ENCODE peak calls at places on chromosomes 1 and 21, in ten cellular contexts. P is neuronal stem cell; R is astrocyte of the cerebellum; L is Daoy; E is fibroblast of the conjunctiva; X is globus pallidus; O is CD8-positive, alpha-beta T cell; Z is GM04503; D is GM23338; K is pons. F is an unnamed sample.

GRCh38 chr1:21295545-21295944 is 5.3 kb upstream of the ECE1 start:
- DNase-seq in P (no peak), R (no peak), L (no peak), E (no peak), X (no peak), O (no peak), Z (no peak), D (no peak), K (no peak), F (no peak)

GRCh38 chr1:210942513-210942912 is 191.4 kb downstream of the KCNH1 start:
- DNase-seq in P (no peak), R (no peak), L (no peak), E (no peak), X (no peak), O (no peak), Z (no peak), D (no peak), K (no peak), F (no peak)

GRCh38 chr1:151398691-151399065 is 695 bp upstream of the PSMB4 start:
- DNase-seq in P (no peak), R (no peak), L (no peak), E (no peak), X (no peak), O (no peak), Z (no peak), D (no peak), K (no peak), F (no peak)

GRCh38 chr1:203148127-203148526 is 20.6 kb downstream of the ADORA1 start:
- DNase-seq in P (no peak), R (no peak), L (no peak), E (no peak), X (no peak), O (no peak), Z (no peak), D (peak; percentile 69), K (no peak), F (peak; percentile 44)

GRCh38 chr1:61609040-61609439 is 115.9 kb downstream of the TM2D1 start:
- DNase-seq in P (no peak), R (no peak), L (no peak), E (no peak), X (no peak), O (no peak), Z (no peak), D (no peak), K (no peak), F (no peak)

GRCh38 chr1:235784950-235785349 is 81.8 kb downstream of the LYST start:
- DNase-seq in P (no peak), R (no peak), L (no peak), E (no peak), X (no peak), O (no peak), Z (no peak), D (no peak), K (no peak), F (no peak)

GRCh38 chr1:22489278-22489677 is 37.6 kb downstream of the ZBTB40 start:
- DNase-seq in P (no peak), R (no peak), L (no peak), E (no peak), X (no peak), O (no peak), Z (no peak), D (peak; percentile 40), K (no peak), F (no peak)

GRCh38 chr1:157993179-157994080 is at the start of gene KIRREL1:
- DNase-seq in P (no peak), R (no peak), L (peak; percentile 84), E (no peak), X (no peak), O (no peak), Z (no peak), D (peak; percentile 77), K (no peak), F (peak; percentile 44)

GRCh38 chr1:160130486-160130885 is 14.9 kb downstream of the ATP1A2 start:
- DNase-seq in P (no peak), R (no peak), L (no peak), E (no peak), X (no peak), O (no peak), Z (no peak), D (no peak), K (no peak), F (no peak)

GRCh38 chr21:44872568-44873355 is 728 bp downstream of the PTTG1IP start:
- DNase-seq in P (peak; percentile 38), R (no peak), L (peak; percentile 57), E (no peak), X (peak; percentile 16), O (no peak), Z (no peak), D (peak; percentile 38), K (peak; percentile 22), F (no peak)

GRCh38 chr1:7669559-7670208 is 101.4 kb upstream of the VAMP3 start:
- DNase-seq in P (no peak), R (peak; percentile 15), L (peak; percentile 66), E (no peak), X (peak; percentile 69), O (peak; percentile 45), Z (no peak), D (peak; percentile 94), K (peak; percentile 57), F (peak; percentile 89)

GRCh38 chr1:240189386-240189989 is 97.8 kb downstream of the FMN2 start:
- DNase-seq in P (peak; percentile 48), R (peak; percentile 16), L (peak; percentile 25), E (peak; percentile 16), X (no peak), O (peak; percentile 12), Z (no peak), D (peak; percentile 76), K (peak; percentile 48), F (peak; percentile 38)

GRCh38 chr1:2580691-2581090 is 5.9 kb upstream of the PRXL2B start:
- DNase-seq in P (no peak), R (no peak), L (no peak), E (no peak), X (no peak), O (no peak), Z (no peak), D (no peak), K (no peak), F (no peak)